ENCODE peak calls at places on chromosomes 4 and X, in four cellular contexts. K is K562, Y is tibial nerve, G is heart left ventricle. X is an unnamed sample. For H3K4me1, the result is how much of the 10 kb centered on the place peaks cover.

GRCh38 chr4:151719935-151720334 is 40.9 kb downstream of the GATB start:
- DNase-seq in K (no peak), Y (no peak), G (no peak), X (no peak)

GRCh38 chrX:115642895-115643530 is 82.0 kb downstream of the PLS3 start:
- DNase-seq in G (no peak), Y (peak), K (peak), X (peak)

GRCh38 chr4:183905081-183905592 is at the start of gene STOX2:
- DNase-seq in G (peak), K (no peak), Y (peak), X (peak)

GRCh38 chr4:80362578-80363181 is 27.1 kb downstream of the CFAP299 start:
- DNase-seq in Y (no peak), G (no peak), K (peak), X (peak)

GRCh38 chrX:1462110-1462509 is 9.4 kb upstream of the ASMTL start:
- DNase-seq in K (no peak), Y (no peak), G (no peak), X (no peak)

GRCh38 chrX:45196701-45197100 is 4.0 kb downstream of the DIPK2B start:
- DNase-seq in Y (no peak), K (no peak), G (no peak), X (no peak)

GRCh38 chr4:45795165-45795564 is 328.7 kb downstream of the GABRG1 start:
- DNase-seq in G (no peak), K (no peak), Y (no peak), X (no peak)

GRCh38 chrX:39065051-39065871 is 264.0 kb downstream of the MID1IP1 start:
- DNase-seq in G (no peak), Y (no peak), K (no peak), X (no peak)

GRCh38 chr4:114056599-114056998 is 77.2 kb upstream of the ARSJ start:
- DNase-seq in G (no peak), K (no peak), Y (no peak), X (no peak)

GRCh38 chrX:13432776-13433605 is 113.1 kb upstream of the ATXN3L start:
- DNase-seq in Y (no peak), K (no peak), G (no peak), X (no peak)

GRCh38 chr4:118989098-118990080 is 100.7 kb downstream of the SYNPO2 start:
- DNase-seq in Y (no peak), G (no peak), K (no peak), X (no peak)

GRCh38 chr4:161564230-161564834 is 599.5 kb downstream of the FSTL5 start:
- DNase-seq in K (no peak), Y (no peak), G (no peak), X (no peak)

GRCh38 chr4:98283219-98284199 is 22.3 kb downstream of the RAP1GDS1 start:
- DNase-seq in K (no peak), Y (no peak), G (no peak), X (no peak)

GRCh38 chrX:150984164-150984824 is 1.2 kb downstream of the HMGB3 start:
- DNase-seq in K (peak), G (no peak), Y (no peak), X (no peak)

GRCh38 chr4:94305468-94306225 is 37.0 kb downstream of the HPGDS start:
- DNase-seq in K (peak), Y (no peak), G (no peak), X (no peak)

GRCh38 chrX:116246261-116246660 is 75.7 kb downstream of the AGTR2 start:
- DNase-seq in G (no peak), K (no peak), Y (no peak), X (no peak)

GRCh38 chr4:2941138-2942036 is 21.8 kb downstream of the NOP14 start:
- DNase-seq in K (no peak), G (no peak), Y (no peak), X (no peak)

GRCh38 chr4:74545488-74545887 is 100.6 kb downstream of the AREG start:
- DNase-seq in K (no peak), G (no peak), Y (no peak), X (no peak)

GRCh38 chr4:74541611-74542177 is 96.8 kb downstream of the AREG start:
- DNase-seq in Y (no peak), K (peak), G (no peak), X (no peak)

GRCh38 chr4:74544655-74545361 is 99.9 kb downstream of the AREG start:
- DNase-seq in G (no peak), Y (no peak), K (peak), X (no peak)

GRCh38 chr4:74543983-74544382 is 99.0 kb downstream of the AREG start:
- DNase-seq in K (no peak), Y (no peak), G (no peak), X (no peak)

DNA sequence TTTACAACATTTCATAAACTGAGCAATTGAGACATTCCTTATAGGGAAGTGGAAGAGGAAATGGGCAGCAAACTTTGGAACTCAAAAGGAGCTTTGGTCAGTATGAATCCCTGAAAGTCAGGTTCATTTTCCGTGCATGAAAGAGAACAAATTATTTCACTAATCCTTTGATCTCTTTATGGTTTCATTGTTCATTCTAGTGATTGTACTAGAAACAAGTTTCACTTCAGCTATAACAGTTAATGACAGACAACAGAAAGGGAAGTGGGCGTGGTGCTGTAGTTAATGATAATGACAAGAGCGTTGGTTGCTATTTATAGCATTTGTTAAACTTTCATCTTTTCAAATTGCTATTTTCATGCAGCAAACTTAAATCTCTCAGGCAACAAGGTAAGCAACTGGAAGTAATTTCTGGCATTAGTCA is 98.3 kb downstream of the AREG start:
- DNase-seq in Y (no peak), G (no peak), K (peak), X (no peak)
- H3K4me1 ChIP-seq in Y (under half), G (under half), K (under half), X (under half)

GRCh38 chr4:26861434-26862186 is 969 bp downstream of the STIM2 start:
- DNase-seq in K (peak), Y (peak), G (peak), X (peak)
- H3K4me1 ChIP-seq in K (under half), Y (half or more), G (under half), X (under half)

DNA sequence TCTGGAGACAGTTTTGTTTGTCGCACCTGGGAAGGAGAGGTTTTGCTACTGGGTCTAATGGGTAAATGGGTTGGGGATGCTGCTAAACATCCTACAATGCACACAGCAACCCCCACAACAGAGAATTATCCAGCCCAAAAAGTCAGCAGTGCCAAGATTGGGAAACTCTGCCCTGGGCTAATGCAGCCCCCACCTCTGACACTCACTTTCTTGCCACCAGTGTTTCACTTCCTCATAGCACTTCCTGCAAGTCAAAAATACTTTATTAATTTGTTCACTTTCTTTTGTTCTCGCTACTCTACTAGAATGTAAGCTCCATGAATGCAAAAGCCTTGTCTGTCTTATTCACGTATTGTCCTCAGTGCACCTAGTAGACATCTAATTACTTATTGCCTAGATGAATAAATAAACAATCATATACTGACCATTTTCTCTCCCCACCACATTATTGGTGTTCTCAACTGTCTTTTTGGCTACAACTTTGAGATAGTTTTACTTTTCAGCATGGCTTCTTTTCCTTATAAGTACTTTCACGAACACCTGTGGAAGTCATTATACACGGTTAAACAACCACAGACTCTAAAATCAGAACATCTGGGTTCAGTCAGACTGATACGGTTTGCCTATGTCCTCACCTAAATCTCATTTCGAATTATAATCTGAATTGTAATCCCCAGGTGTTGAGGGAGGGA is 82.0 kb upstream of the PITX2 start:
- DNase-seq in Y (no peak), G (no peak), K (no peak), X (no peak)
- H3K4me1 ChIP-seq in Y (under half), G (under half), K (under half), X (under half)

GRCh38 chrX:154649864-154650510 is 3.4 kb downstream of the CTAG2 start:
- DNase-seq in K (no peak), G (no peak), Y (no peak), X (no peak)

GRCh38 chrX:154654925-154655324 is 1.5 kb upstream of the CTAG2 start:
- DNase-seq in Y (no peak), G (no peak), K (no peak), X (no peak)

GRCh38 chrX:154654372-154654771 is 993 bp upstream of the CTAG2 start:
- DNase-seq in K (no peak), G (no peak), Y (no peak), X (no peak)

GRCh38 chrX:154653048-154653401 is 354 bp downstream of the CTAG2 start:
- DNase-seq in K (no peak), G (no peak), Y (no peak), X (no peak)

GRCh38 chrX:154652311-154653047 is 900 bp downstream of the CTAG2 start:
- DNase-seq in K (no peak), G (no peak), Y (no peak), X (no peak)
- H3K4me1 ChIP-seq in K (under half), G (under half), Y (under half), X (under half)

GRCh38 chr4:7821245-7822165 is 118.2 kb downstream of the AFAP1 start:
- DNase-seq in Y (no peak), K (no peak), G (no peak), X (no peak)
- H3K4me1 ChIP-seq in Y (half or more), K (under half), G (half or more), X (under half)

GRCh38 chrX:40172169-40172979 is 74.6 kb upstream of the BCOR start:
- DNase-seq in Y (no peak), K (peak), G (peak), X (peak)
- H3K4me1 ChIP-seq in Y (half or more), K (half or more), G (under half), X (half or more)

GRCh38 chr4:152805818-152806217 is 26.1 kb downstream of the ARFIP1 start:
- DNase-seq in G (no peak), K (no peak), Y (no peak), X (no peak)
- H3K4me1 ChIP-seq in G (under half), K (under half), Y (under half), X (under half)